ENCODE peak calls at places on chromosomes 12 and 14, in five cellular contexts. K is K562, R is IMR-90, L is SK-N-SH, S is GM12878. M is an unnamed sample.

GRCh38 chr12:72647139-72647538 is 375.0 kb downstream of the TRHDE start:
- DNase-seq in L (no peak), S (no peak), R (no peak), K (no peak), M (no peak)

GRCh38 chr12:79643821-79644220 is 46.9 kb downstream of the PAWR start:
- DNase-seq in R (no peak), K (no peak), S (no peak), L (no peak), M (no peak)

GRCh38 chr14:73723799-73724621 is 9.8 kb upstream of the PNMA1 start:
- DNase-seq in R (peak; percentile 97), K (no peak), S (no peak), L (peak; percentile 45), M (peak; percentile 78)

GRCh38 chr12:98578392-98578791 is 15.1 kb upstream of the SLC25A3 start:
- DNase-seq in R (no peak), K (no peak), S (no peak), L (no peak), M (no peak)

GRCh38 chr14:89004195-89004594 is 179.7 kb downstream of the TTC8 start:
- DNase-seq in S (no peak), L (no peak), K (no peak), R (peak; percentile 78), M (no peak)

GRCh38 chr12:124279846-124280360 is 15.0 kb upstream of the RFLNA start:
- DNase-seq in L (no peak), K (no peak), S (no peak), R (no peak), M (no peak)

GRCh38 chr12:121240484-121241202 is 30.7 kb downstream of the P2RX4 start:
- DNase-seq in S (no peak), R (no peak), L (no peak), K (peak; percentile 57), M (no peak)

GRCh38 chr12:203074-203461 is 10.9 kb downstream of the SLC6A12 start:
- DNase-seq in S (no peak), R (no peak), L (no peak), K (no peak), M (no peak)

GRCh38 chr14:106372870-106373657 is 846.7 kb downstream of the TMEM121 start:
- DNase-seq in K (peak; percentile 67), R (no peak), L (peak; percentile 81), S (no peak), M (peak; percentile 51)

GRCh38 chr14:72722201-72722785 is 171.6 kb downstream of the DPF3 start:
- DNase-seq in K (no peak), S (no peak), R (no peak), L (no peak), M (no peak)

GRCh38 chr14:101903111-101903561 is 61.2 kb upstream of the DYNC1H1 start:
- DNase-seq in L (no peak), R (no peak), K (no peak), S (no peak), M (no peak)

GRCh38 chr14:99590746-99591555 is 13.1 kb downstream of the CCDC85C start:
- DNase-seq in R (peak; percentile 74), S (no peak), L (peak; percentile 88), K (no peak), M (no peak)

GRCh38 chr14:96792581-96792980 is 4.6 kb upstream of the VRK1 start:
- DNase-seq in L (no peak), R (no peak), K (no peak), S (no peak), M (no peak)

GRCh38 chr12:41100572-41100971 is 87.5 kb upstream of the PDZRN4 start:
- DNase-seq in R (no peak), L (no peak), K (no peak), S (no peak), M (no peak)

GRCh38 chr14:36001936-36002335 is 174.6 kb downstream of the PTCSC3 start:
- DNase-seq in K (no peak), R (no peak), S (no peak), L (no peak), M (no peak)

GRCh38 chr14:35993512-35993960 is 167.4 kb downstream of the BRMS1L start:
- DNase-seq in R (no peak), S (no peak), L (no peak), K (no peak), M (no peak)

GRCh38 chr14:35992816-35993511 is 166.8 kb downstream of the BRMS1L start:
- DNase-seq in R (no peak), S (no peak), K (no peak), L (no peak), M (no peak)

GRCh38 chr14:35999264-35999663 is 173.1 kb downstream of the BRMS1L start:
- DNase-seq in R (no peak), S (no peak), L (no peak), K (no peak), M (no peak)

GRCh38 chr14:35998303-35998702 is 172.2 kb downstream of the BRMS1L start:
- DNase-seq in K (no peak), L (no peak), R (no peak), S (no peak), M (no peak)
- H3K4me2 ChIP-seq in K (no peak overlapping the region), L (no peak overlapping the region), R (no peak overlapping the region), S (no peak overlapping the region), M (no peak overlapping the region)

GRCh38 chr12:30414507-30414906 is 281.2 kb downstream of the IPO8 start:
- DNase-seq in S (no peak), K (no peak), R (no peak), L (no peak), M (no peak)

GRCh38 chr12:30416631-30417030 is 279.0 kb downstream of the IPO8 start:
- DNase-seq in R (no peak), L (no peak), K (no peak), S (no peak), M (no peak)

GRCh38 chr12:30420561-30420960 is 275.1 kb downstream of the IPO8 start:
- DNase-seq in R (peak; percentile 1), S (no peak), L (no peak), K (no peak), M (no peak)

GRCh38 chr12:30415777-30416176 is 279.9 kb downstream of the IPO8 start:
- DNase-seq in L (no peak), K (no peak), S (no peak), R (no peak), M (no peak)

GRCh38 chr12:30417697-30418231 is 277.9 kb downstream of the IPO8 start:
- DNase-seq in K (no peak), L (no peak), R (peak; percentile 74), S (no peak), M (no peak)
- TF ChIP-seq RCOR1 in K (no peak), L (no peak), R (no peak), S (no peak), M (no peak)

GRCh38 chr12:68786929-68787328 is 21.0 kb upstream of the MDM2 start:
- DNase-seq in R (no peak), S (no peak), K (peak; percentile 32), L (no peak), M (no peak)
- H3K4me2 ChIP-seq in R (no peak overlapping the region), S (no peak overlapping the region), K (no peak overlapping the region), L (no peak overlapping the region), M (peak overlapping the region; percentile 58)

GRCh38 chr14:93941293-93941910 is 14.3 kb downstream of the FAM181A start:
- DNase-seq in R (peak; percentile 90), K (no peak), S (no peak), L (no peak), M (no peak)
- TF ChIP-seq RCOR1 in R (peak; percentile 59), K (no peak), S (no peak), L (no peak), M (no peak)

DNA sequence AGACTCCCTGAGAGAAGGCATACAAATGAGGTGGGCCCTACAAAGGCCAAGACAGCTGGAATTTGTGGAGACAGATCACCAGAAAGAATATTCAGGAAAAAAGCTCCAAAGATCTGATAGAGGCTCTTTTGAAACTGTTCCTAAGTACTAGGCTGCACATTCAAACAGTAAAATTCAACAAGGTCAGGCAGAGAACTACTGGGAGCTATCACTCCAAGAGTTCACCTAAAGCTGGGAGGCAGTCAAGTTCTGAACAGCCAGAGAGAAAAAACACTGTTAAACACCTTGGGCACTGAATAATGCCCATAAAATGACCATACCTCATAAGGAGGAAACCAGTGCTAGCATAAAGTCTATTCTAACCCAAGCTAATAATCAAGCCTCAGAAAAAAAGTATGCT is 28.6 kb downstream of the MED13L start:
- DNase-seq in S (no peak), L (no peak), R (no peak), K (no peak), M (no peak)
- H3K4me2 ChIP-seq in S (no peak overlapping the region), L (no peak overlapping the region), R (no peak overlapping the region), K (no peak overlapping the region), M (no peak overlapping the region)

DNA sequence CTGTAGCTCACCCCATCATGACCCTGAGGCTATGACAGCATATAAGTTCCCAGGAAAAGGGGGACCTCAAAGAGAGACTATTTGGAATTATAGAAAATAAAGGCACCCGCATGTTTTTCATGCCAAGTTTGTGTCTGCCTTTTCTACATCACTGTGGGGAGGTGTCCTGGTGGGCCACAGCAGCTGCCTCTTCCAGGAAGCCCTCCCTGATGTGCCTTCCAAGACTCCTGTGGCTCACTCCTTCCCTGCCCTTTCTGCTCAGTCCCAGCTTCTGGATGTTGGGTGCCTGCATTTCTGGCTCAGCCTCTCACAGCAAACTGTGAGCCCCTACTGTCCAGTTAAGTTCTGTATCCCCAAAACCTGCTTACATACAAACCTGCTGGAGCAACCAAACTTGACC is 36.3 kb upstream of the BEGAIN start:
- DNase-seq in R (no peak), S (no peak), K (no peak), L (no peak), M (no peak)
- TF ChIP-seq RCOR1 in R (no peak), S (no peak), K (no peak), L (no peak), M (no peak)